ENCODE peak calls at places on chromosome 12, in nine cellular contexts. Y, F, T, Z, R, S, E, K and B are unnamed samples.

GRCh38 chr12:130925616-130926015 is 28.1 kb upstream of the ADGRD1 start:
- DNase-seq in Y (peak; percentile 77), F (no peak), T (no peak), Z (no peak), R (no peak), S (no peak), E (no peak), K (no peak), B (no peak)

GRCh38 chr12:92552412-92553108 is 150.2 kb upstream of the PLEKHG7 start:
- DNase-seq in Y (no peak), F (no peak), T (no peak), Z (no peak), R (no peak), S (no peak), E (no peak), K (no peak), B (no peak)

GRCh38 chr12:58873496-58873895 is 46.8 kb downstream of the LRIG3 start:
- DNase-seq in Y (no peak), F (no peak), T (no peak), Z (no peak), R (no peak), S (no peak), E (no peak), K (no peak), B (no peak)

GRCh38 chr12:122195405-122195804 is 8.1 kb upstream of the B3GNT4 start:
- DNase-seq in Y (no peak), F (no peak), T (no peak), Z (no peak), R (peak; percentile 21), S (no peak), E (no peak), K (no peak), B (no peak)

GRCh38 chr12:124517260-124518050 is 50.0 kb downstream of the NCOR2 start:
- DNase-seq in Y (peak; percentile 79), F (peak; percentile 83), T (peak; percentile 73), Z (peak; percentile 70), R (no peak), S (peak; percentile 86), E (no peak), K (peak; percentile 64), B (peak; percentile 90)

GRCh38 chr12:123391546-123392343 is 7.8 kb downstream of the KMT5A start:
- DNase-seq in Y (no peak), F (no peak), T (no peak), Z (no peak), R (no peak), S (no peak), E (no peak), K (no peak), B (peak; percentile 35)

GRCh38 chr12:56928262-56928661 is 5.9 kb downstream of the SDR9C7 start:
- DNase-seq in Y (no peak), F (no peak), T (peak; percentile 16), Z (no peak), R (peak; percentile 50), S (no peak), E (no peak), K (no peak), B (no peak)

GRCh38 chr12:53049582-53050318 is at the start of gene TNS2:
- DNase-seq in Y (peak; percentile 85), F (peak; percentile 89), T (no peak), Z (peak; percentile 72), R (peak; percentile 95), S (peak; percentile 95), E (no peak), K (peak; percentile 81), B (peak; percentile 85)

GRCh38 chr12:104816845-104817503 is 141.1 kb downstream of the SLC41A2 start:
- DNase-seq in Y (no peak), F (no peak), T (no peak), Z (no peak), R (no peak), S (no peak), E (no peak), K (no peak), B (no peak)

GRCh38 chr12:51589557-51590176 is 1.4 kb upstream of the SCN8A start:
- DNase-seq in Y (no peak), F (no peak), T (no peak), Z (no peak), R (no peak), S (no peak), E (no peak), K (no peak), B (no peak)
- H3K4me3 ChIP-seq in Y (peak overlapping the region; percentile 57), F (no peak overlapping the region), T (peak overlapping the region; percentile 68), Z (no peak overlapping the region), R (peak overlapping the region; percentile 80), S (no peak overlapping the region), E (peak overlapping the region; percentile 66), K (no peak overlapping the region), B (no peak overlapping the region)

DNA sequence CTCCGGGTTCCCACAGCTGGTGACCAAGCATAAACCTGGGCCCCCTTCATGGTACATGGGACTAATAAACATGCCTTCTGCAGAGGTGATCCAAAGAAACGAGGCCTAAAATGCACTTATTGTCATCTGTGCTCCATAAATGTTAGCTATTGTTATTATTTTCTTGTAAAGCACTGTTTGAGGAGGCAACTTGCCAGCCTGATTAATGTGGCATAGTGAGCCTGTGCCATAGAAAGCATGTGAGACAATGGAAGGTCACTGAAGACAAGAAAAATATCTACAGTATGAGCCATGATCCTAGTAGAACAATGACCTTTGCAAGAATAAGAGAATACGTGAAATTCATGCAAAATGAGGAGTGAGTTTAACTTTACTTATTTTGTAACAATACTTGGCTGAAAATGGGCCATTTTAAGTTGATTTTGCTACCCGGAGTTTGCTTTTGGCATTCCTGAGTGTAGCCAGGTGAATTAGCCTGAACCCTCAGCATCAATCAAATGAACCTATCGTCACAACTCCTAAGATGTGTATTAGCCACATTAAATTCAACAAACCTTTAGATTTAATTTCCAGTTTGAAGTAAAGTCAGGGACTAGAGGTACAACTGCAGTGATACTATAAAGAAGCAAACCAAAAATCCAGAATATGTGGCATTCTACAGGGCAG is 52.2 kb downstream of the CPM start:
- DNase-seq in Y (no peak), F (no peak), T (no peak), Z (no peak), R (no peak), S (no peak), E (no peak), K (no peak), B (no peak)
- H3K27ac ChIP-seq in Y (no peak overlapping the region), F (no peak overlapping the region), T (no peak overlapping the region), Z (no peak overlapping the region), R (no peak overlapping the region), S (no peak overlapping the region), E (no peak overlapping the region), K (no peak overlapping the region), B (no peak overlapping the region)

DNA sequence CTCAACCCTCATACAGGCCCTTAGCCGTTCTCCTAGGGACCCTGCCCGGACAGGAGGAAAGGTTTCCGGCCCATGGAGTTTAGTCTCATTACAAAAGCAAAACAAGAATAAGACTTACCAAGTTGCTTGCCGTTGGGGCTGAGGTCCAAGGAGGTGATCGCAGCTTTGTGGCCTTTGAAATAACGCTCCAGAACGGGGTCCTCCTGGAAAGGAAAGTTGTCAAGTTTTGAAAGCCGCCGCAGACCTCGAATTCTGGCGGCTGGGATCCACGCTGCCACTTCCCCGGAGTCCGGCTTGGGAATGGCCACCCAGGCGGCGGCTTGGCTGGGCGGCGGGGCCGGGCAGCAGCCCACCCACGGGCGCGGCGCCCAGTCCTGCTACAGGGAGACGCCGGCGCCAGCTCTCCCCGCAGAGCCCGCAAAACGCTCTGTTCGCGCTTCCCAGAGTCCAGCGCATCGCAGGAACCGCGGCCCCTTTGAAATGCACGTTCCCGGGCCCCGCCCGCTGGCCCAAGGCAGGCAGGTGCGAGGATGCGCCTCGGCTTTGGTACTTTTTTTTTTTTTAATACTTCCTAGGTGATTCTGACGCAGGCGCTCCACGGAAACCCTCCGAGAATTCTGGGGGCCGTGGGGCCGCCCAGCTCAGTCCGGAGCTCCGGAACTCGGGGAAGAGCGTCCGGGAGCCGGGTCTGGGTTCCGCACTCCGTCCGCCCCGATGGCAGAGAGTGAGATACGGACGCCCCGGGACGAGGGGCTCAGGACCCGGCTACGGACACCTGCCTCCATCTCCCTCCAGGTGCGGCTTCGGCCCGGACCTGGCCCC is 617 bp upstream of the GALNT4 start:
- DNase-seq in Y (peak; percentile 63), F (peak; percentile 39), T (peak; percentile 40), Z (peak; percentile 75), R (peak; percentile 90), S (no peak), E (peak; percentile 71), K (peak; percentile 36), B (peak; percentile 49)
- TF ChIP-seq CTCF in Y (peak; percentile 4), F (no peak), T (peak; percentile 25), Z (peak; percentile 38), R (peak; percentile 28), S (no peak), E (peak; percentile 60), K (no peak), B (peak; percentile 19)

DNA sequence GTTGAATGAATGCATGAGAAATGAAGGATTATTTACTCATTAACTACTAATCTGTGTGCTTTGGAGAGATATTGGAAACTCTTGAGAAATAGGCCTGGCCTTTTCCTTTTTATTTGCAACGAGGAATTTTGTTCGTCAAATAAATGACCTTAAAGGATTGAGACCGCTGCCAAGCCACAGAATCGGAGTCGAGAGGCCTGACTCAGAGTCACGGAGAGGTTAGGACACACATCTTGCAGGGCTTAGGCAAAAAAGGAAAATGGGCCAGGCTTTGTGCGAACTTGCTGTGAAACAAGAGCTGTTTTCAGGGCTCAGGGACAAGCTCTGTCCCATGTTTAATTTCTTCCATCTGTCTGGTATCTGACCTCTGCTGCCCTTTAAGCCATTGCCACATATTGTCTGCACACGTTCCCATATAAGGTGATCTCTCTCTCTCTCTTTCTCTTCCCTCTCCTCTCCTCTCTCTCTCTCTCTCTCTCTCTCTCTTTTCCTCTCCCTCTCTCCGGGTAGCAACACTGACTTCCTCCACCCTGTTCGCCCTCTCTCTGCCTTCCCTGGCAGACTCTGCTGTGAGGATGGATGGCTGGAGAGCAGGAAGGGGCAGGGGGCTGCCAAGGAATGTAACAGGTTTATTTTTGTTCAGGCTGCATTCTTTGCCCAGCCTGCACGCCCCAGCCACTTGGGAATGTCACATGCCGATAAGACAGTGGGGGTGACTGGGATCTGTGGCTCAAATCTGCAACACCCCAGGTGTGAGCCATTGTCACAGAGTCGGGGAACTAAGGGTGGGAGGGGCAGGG is 14.9 kb upstream of the IFT81 start:
- DNase-seq in Y (peak; percentile 88), F (peak; percentile 58), T (no peak), Z (peak; percentile 61), R (peak; percentile 87), S (peak; percentile 97), E (no peak), K (peak; percentile 87), B (peak; percentile 60)
- H3K4me3 ChIP-seq in Y (no peak overlapping the region), F (no peak overlapping the region), T (no peak overlapping the region), Z (no peak overlapping the region), R (peak overlapping the region; percentile 4), S (peak overlapping the region; percentile 28), E (no peak overlapping the region), K (no peak overlapping the region), B (no peak overlapping the region)